ENCODE peak calls at places on chromosomes 16 and 17, in five cellular contexts. G, T, V, J and M are unnamed samples.

GRCh38 chr17:68707032-68707431 is 105.9 kb upstream of the FAM20A start:
- DNase-seq in G (no peak), T (no peak), V (peak; percentile 94), J (peak; percentile 62), M (no peak)

GRCh38 chr16:86297391-86297790 is 212.9 kb upstream of the FOXF1 start:
- DNase-seq in G (no peak), T (no peak), V (no peak), J (no peak), M (no peak)

GRCh38 chr16:71282943-71283342 is 6.3 kb downstream of the CMTR2 start:
- DNase-seq in G (no peak), T (no peak), V (no peak), J (no peak), M (no peak)

GRCh38 chr17:68621065-68621464 is 19.9 kb upstream of the FAM20A start:
- DNase-seq in G (no peak), T (no peak), V (peak; percentile 16), J (no peak), M (no peak)

GRCh38 chr17:4648741-4649140 is 7.3 kb upstream of the ALOX15 start:
- DNase-seq in G (no peak), T (no peak), V (no peak), J (no peak), M (no peak)

GRCh38 chr16:7744546-7745294 is 412.1 kb downstream of the RBFOX1 start:
- DNase-seq in G (no peak), T (no peak), V (no peak), J (no peak), M (no peak)

GRCh38 chr17:80888276-80889160 is 103.1 kb upstream of the CHMP6 start:
- DNase-seq in G (no peak), T (no peak), V (no peak), J (no peak), M (no peak)

GRCh38 chr17:47119746-47120520 is 69.2 kb downstream of the CDC27 start:
- DNase-seq in G (no peak), T (no peak), V (peak; percentile 79), J (no peak), M (no peak)

GRCh38 chr16:80540516-80541305 is at the start of gene DYNLRB2:
- DNase-seq in G (peak; percentile 86), T (peak; percentile 83), V (peak; percentile 91), J (peak; percentile 47), M (peak; percentile 89)

GRCh38 chr16:2296662-2297505 is 29.0 kb upstream of the RNPS1 start:
- DNase-seq in G (no peak), T (peak; percentile 36), V (peak; percentile 30), J (no peak), M (no peak)

GRCh38 chr17:6507535-6507934 is 48.8 kb downstream of the PITPNM3 start:
- DNase-seq in G (no peak), T (no peak), V (peak; percentile 90), J (peak; percentile 29), M (no peak)

GRCh38 chr17:6313835-6314234 is 121.1 kb downstream of the AIPL1 start:
- DNase-seq in G (no peak), T (no peak), V (no peak), J (no peak), M (no peak)

GRCh38 chr17:9905902-9906301 is 831 bp upstream of the RCVRN start:
- DNase-seq in G (no peak), T (peak; percentile 70), V (peak; percentile 25), J (no peak), M (no peak)

GRCh38 chr16:8594149-8594666 is 3.9 kb upstream of the TMEM114 start:
- DNase-seq in G (no peak), T (no peak), V (no peak), J (no peak), M (no peak)

GRCh38 chr16:3025032-3026002 is 1.5 kb downstream of the THOC6 start:
- DNase-seq in G (no peak), T (no peak), V (no peak), J (no peak), M (no peak)

GRCh38 chr16:78224342-78224741 is 124.9 kb downstream of the WWOX start:
- DNase-seq in G (no peak), T (no peak), V (no peak), J (no peak), M (no peak)

GRCh38 chr16:80527297-80527696 is 13.5 kb upstream of the DYNLRB2 start:
- DNase-seq in G (peak; percentile 7), T (no peak), V (peak; percentile 25), J (no peak), M (no peak)